ENCODE peak calls at places on chromosomes 5 and 9, in five cellular contexts. One of them, this sample, is unnamed.

GRCh38 chr5:141192110-141192725 is at the start of gene PCDHB10:
- DNase-seq in thoracic aorta: no peak
- DNase-seq in kidney epithelial cell: no peak
- DNase-seq in cardiac muscle cell: peak
- DNase-seq in A673: peak
- DNase-seq in this sample: no peak

GRCh38 chr5:115549154-115549553 is 4.6 kb upstream of the FEM1C start:
- DNase-seq in thoracic aorta: no peak
- DNase-seq in kidney epithelial cell: no peak
- DNase-seq in A673: peak
- DNase-seq in cardiac muscle cell: no peak
- DNase-seq in this sample: no peak

GRCh38 chr9:88950341-88951141 is 40.7 kb upstream of the S1PR3 start:
- DNase-seq in A673: peak
- DNase-seq in kidney epithelial cell: no peak
- DNase-seq in cardiac muscle cell: peak
- DNase-seq in thoracic aorta: no peak
- DNase-seq in this sample: no peak

GRCh38 chr9:27467486-27467885 is 56.6 kb upstream of the IFNK start:
- DNase-seq in thoracic aorta: no peak
- DNase-seq in A673: no peak
- DNase-seq in kidney epithelial cell: no peak
- DNase-seq in cardiac muscle cell: no peak
- DNase-seq in this sample: no peak

GRCh38 chr5:96963267-96963666 is 27.4 kb downstream of the LNPEP start:
- DNase-seq in kidney epithelial cell: no peak
- DNase-seq in thoracic aorta: peak
- DNase-seq in A673: peak
- DNase-seq in cardiac muscle cell: peak
- DNase-seq in this sample: no peak

GRCh38 chr5:54832066-54832465 is 153.3 kb downstream of the ESM1 start:
- DNase-seq in A673: no peak
- DNase-seq in cardiac muscle cell: no peak
- DNase-seq in kidney epithelial cell: no peak
- DNase-seq in thoracic aorta: no peak
- DNase-seq in this sample: no peak

GRCh38 chr5:110547495-110547894 is 179.0 kb downstream of the TMEM232 start:
- DNase-seq in cardiac muscle cell: no peak
- DNase-seq in thoracic aorta: no peak
- DNase-seq in kidney epithelial cell: no peak
- DNase-seq in A673: no peak
- DNase-seq in this sample: no peak

GRCh38 chr9:104025109-104025508 is 69.0 kb upstream of the SMC2 start:
- DNase-seq in kidney epithelial cell: no peak
- DNase-seq in thoracic aorta: no peak
- DNase-seq in cardiac muscle cell: peak
- DNase-seq in A673: no peak
- DNase-seq in this sample: peak

GRCh38 chr9:38389313-38389712 is 3.2 kb upstream of the ALDH1B1 start:
- DNase-seq in A673: no peak
- DNase-seq in kidney epithelial cell: no peak
- DNase-seq in thoracic aorta: no peak
- DNase-seq in cardiac muscle cell: peak
- DNase-seq in this sample: no peak

GRCh38 chr9:27329292-27329691 is 32.3 kb upstream of the EQTN start:
- DNase-seq in A673: no peak
- DNase-seq in thoracic aorta: no peak
- DNase-seq in cardiac muscle cell: no peak
- DNase-seq in kidney epithelial cell: no peak
- DNase-seq in this sample: no peak

GRCh38 chr9:110104201-110104845 is 103.6 kb downstream of the C9orf152 start:
- DNase-seq in cardiac muscle cell: peak
- DNase-seq in thoracic aorta: no peak
- DNase-seq in A673: no peak
- DNase-seq in kidney epithelial cell: no peak
- DNase-seq in this sample: no peak

GRCh38 chr5:127892467-127893207 is 189.4 kb downstream of the CCDC192 start:
- DNase-seq in kidney epithelial cell: no peak
- DNase-seq in A673: peak
- DNase-seq in cardiac muscle cell: peak
- DNase-seq in thoracic aorta: no peak
- DNase-seq in this sample: no peak

GRCh38 chr5:104352954-104353353 is 790.4 kb upstream of the NUDT12 start:
- DNase-seq in kidney epithelial cell: no peak
- DNase-seq in thoracic aorta: no peak
- DNase-seq in cardiac muscle cell: no peak
- DNase-seq in A673: no peak
- DNase-seq in this sample: no peak

GRCh38 chr5:104344809-104345512 is 782.4 kb upstream of the NUDT12 start:
- DNase-seq in cardiac muscle cell: peak
- DNase-seq in kidney epithelial cell: peak
- DNase-seq in thoracic aorta: no peak
- DNase-seq in A673: peak
- DNase-seq in this sample: no peak

GRCh38 chr5:104345513-104345823 is 782.9 kb upstream of the NUDT12 start:
- DNase-seq in A673: no peak
- DNase-seq in cardiac muscle cell: no peak
- DNase-seq in thoracic aorta: no peak
- DNase-seq in kidney epithelial cell: no peak
- DNase-seq in this sample: no peak

DNA sequence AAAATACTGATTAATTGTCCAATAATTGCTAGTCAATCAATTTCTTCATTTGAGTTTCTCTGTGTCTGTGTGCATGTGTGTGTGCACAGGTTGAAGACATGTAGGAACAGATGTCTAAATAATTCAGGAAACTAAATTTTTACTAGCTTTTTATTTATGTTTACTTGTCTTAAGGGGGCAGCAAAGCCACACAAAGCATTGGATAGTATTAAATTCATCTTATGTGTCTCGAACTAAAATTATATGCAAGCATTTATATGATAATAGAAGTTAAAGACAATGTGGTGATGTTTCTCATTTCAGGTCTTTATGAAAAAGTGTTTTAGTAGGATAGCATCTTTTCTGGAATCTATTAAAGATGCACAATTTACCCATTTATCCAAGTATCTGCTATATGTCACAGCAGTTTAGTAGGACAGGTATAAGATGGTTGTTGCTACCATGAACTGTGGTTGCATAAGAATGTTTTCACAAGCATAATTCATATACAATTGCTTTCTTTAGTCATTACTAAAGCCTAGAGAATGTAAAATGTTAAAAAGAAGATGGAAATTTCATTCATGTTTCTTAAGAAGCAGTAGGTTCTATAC is 784.6 kb upstream of the NUDT12 start:
- DNase-seq in cardiac muscle cell: peak
- DNase-seq in kidney epithelial cell: no peak
- DNase-seq in thoracic aorta: no peak
- DNase-seq in A673: peak
- DNase-seq in this sample: no peak
- TF ChIP-seq CTCF in cardiac muscle cell: peak
- TF ChIP-seq CTCF in kidney epithelial cell: peak
- TF ChIP-seq CTCF in thoracic aorta: no peak
- TF ChIP-seq CTCF in A673: peak
- TF ChIP-seq CTCF in this sample: peak

GRCh38 chr5:73434921-73435320 is 13.7 kb downstream of the FOXD1 start:
- DNase-seq in cardiac muscle cell: no peak
- DNase-seq in kidney epithelial cell: no peak
- DNase-seq in thoracic aorta: no peak
- DNase-seq in A673: no peak
- DNase-seq in this sample: no peak

GRCh38 chr5:73437126-73438047 is 11.2 kb downstream of the FOXD1 start:
- DNase-seq in cardiac muscle cell: no peak
- DNase-seq in thoracic aorta: no peak
- DNase-seq in kidney epithelial cell: peak
- DNase-seq in A673: peak
- DNase-seq in this sample: peak

GRCh38 chr5:73435640-73436534 is 12.7 kb downstream of the FOXD1 start:
- DNase-seq in cardiac muscle cell: no peak
- DNase-seq in thoracic aorta: no peak
- DNase-seq in A673: no peak
- DNase-seq in kidney epithelial cell: no peak
- DNase-seq in this sample: no peak

GRCh38 chr5:73438048-73438896 is 10.3 kb downstream of the FOXD1 start:
- DNase-seq in cardiac muscle cell: no peak
- DNase-seq in A673: no peak
- DNase-seq in kidney epithelial cell: no peak
- DNase-seq in thoracic aorta: no peak
- DNase-seq in this sample: no peak

GRCh38 chr5:73436535-73437125 is 11.9 kb downstream of the FOXD1 start:
- DNase-seq in cardiac muscle cell: no peak
- DNase-seq in kidney epithelial cell: no peak
- DNase-seq in thoracic aorta: no peak
- DNase-seq in A673: no peak
- DNase-seq in this sample: no peak
- H3K4me3 ChIP-seq in cardiac muscle cell: peak
- H3K4me3 ChIP-seq in kidney epithelial cell: peak
- H3K4me3 ChIP-seq in thoracic aorta: peak
- H3K4me3 ChIP-seq in A673: no peak
- H3K4me3 ChIP-seq in this sample: peak

DNA sequence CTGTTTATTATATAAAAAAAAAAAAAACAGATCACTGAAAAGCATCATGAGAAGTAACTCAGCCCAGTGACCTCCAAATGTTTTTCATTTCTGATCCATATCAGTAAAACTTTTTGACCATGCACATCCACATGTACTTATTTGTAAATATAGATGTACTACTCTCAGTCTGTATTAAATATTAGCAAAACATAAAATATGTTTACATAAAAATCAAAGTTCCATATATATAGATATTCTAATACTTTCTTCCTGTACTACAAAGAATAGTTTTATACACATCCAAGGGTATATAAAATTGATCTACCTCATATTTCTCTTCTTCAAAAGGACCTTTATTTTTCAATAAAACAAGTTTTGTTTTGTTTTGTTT is 309.1 kb downstream of the RAB3C start:
- DNase-seq in thoracic aorta: no peak
- DNase-seq in kidney epithelial cell: no peak
- DNase-seq in A673: no peak
- DNase-seq in cardiac muscle cell: no peak
- DNase-seq in this sample: no peak
- TF ChIP-seq CTCF in thoracic aorta: no peak
- TF ChIP-seq CTCF in kidney epithelial cell: no peak
- TF ChIP-seq CTCF in A673: peak
- TF ChIP-seq CTCF in cardiac muscle cell: no peak
- TF ChIP-seq CTCF in this sample: no peak

GRCh38 chr9:81635526-81636279 is 53.6 kb downstream of the TLE1 start:
- DNase-seq in cardiac muscle cell: no peak
- DNase-seq in thoracic aorta: no peak
- DNase-seq in A673: no peak
- DNase-seq in kidney epithelial cell: no peak
- DNase-seq in this sample: no peak

GRCh38 chr9:81636280-81636653 is 53.1 kb downstream of the TLE1 start:
- DNase-seq in cardiac muscle cell: no peak
- DNase-seq in kidney epithelial cell: no peak
- DNase-seq in thoracic aorta: no peak
- DNase-seq in A673: no peak
- DNase-seq in this sample: no peak

GRCh38 chr9:81633952-81634421 is 55.4 kb downstream of the TLE1 start:
- DNase-seq in kidney epithelial cell: no peak
- DNase-seq in cardiac muscle cell: no peak
- DNase-seq in A673: no peak
- DNase-seq in thoracic aorta: no peak
- DNase-seq in this sample: no peak

GRCh38 chr9:81634437-81634836 is 54.9 kb downstream of the TLE1 start:
- DNase-seq in kidney epithelial cell: no peak
- DNase-seq in A673: no peak
- DNase-seq in thoracic aorta: no peak
- DNase-seq in cardiac muscle cell: no peak
- DNase-seq in this sample: no peak

DNA sequence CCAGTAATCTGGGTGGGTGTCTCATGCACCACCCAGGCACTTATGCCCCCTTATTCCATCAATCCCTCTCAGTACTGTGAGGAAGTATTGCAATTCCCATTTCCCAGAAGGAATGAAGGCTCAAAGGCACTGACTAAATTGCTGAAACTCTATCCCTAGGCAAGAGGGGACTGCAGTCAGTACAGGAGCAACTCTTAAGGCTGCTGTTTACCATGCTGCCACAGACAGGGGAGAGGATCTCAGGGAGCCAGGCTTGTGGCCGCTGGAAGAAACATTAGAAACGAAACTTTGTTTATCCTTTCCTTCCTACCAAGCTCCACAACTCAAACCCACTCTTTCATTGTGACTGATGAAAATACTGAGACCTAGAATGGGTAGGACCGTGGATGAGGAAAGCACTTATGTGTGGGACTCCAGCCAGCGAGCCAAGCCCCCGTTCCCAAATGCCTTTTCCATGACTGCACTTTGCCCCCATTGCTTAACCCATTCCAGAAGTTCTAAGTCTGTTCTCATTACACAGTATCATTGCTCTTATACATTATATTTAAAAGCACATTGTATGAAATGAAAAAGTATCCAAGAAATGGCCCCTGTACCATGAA is 54.3 kb downstream of the TLE1 start:
- DNase-seq in cardiac muscle cell: peak
- DNase-seq in A673: no peak
- DNase-seq in kidney epithelial cell: no peak
- DNase-seq in thoracic aorta: no peak
- DNase-seq in this sample: no peak
- H3K4me3 ChIP-seq in cardiac muscle cell: no peak
- H3K4me3 ChIP-seq in A673: no peak
- H3K4me3 ChIP-seq in kidney epithelial cell: no peak
- H3K4me3 ChIP-seq in thoracic aorta: no peak
- H3K4me3 ChIP-seq in this sample: no peak

GRCh38 chr9:72586388-72587160 is 65.2 kb downstream of the TMC1 start:
- DNase-seq in thoracic aorta: no peak
- DNase-seq in A673: peak
- DNase-seq in cardiac muscle cell: peak
- DNase-seq in kidney epithelial cell: no peak
- DNase-seq in this sample: no peak
- TF ChIP-seq CTCF in thoracic aorta: no peak
- TF ChIP-seq CTCF in A673: no peak
- TF ChIP-seq CTCF in cardiac muscle cell: peak
- TF ChIP-seq CTCF in kidney epithelial cell: no peak
- TF ChIP-seq CTCF in this sample: no peak